ENCODE peak calls at places on chromosomes 6 and 20, in five cellular contexts. K is BE2C, U is H9, Y is fibroblast of lung, L is endothelial cell of umbilical vein. P is an unnamed sample. For H3K27me3, the result is how much of the 10 kb centered on the place peaks cover.

GRCh38 chr6:155472886-155473285 is 17.2 kb upstream of the NOX3 start:
- DNase-seq in K (no peak), U (no peak), Y (peak), L (no peak), P (no peak)

GRCh38 chr6:46138281-46138680 is 8.5 kb downstream of the ENPP4 start:
- DNase-seq in K (no peak), U (no peak), Y (no peak), L (no peak), P (no peak)

GRCh38 chr20:13262701-13263335 is 41.7 kb downstream of the ISM1 start:
- DNase-seq in K (no peak), U (no peak), Y (peak), L (no peak), P (peak)

GRCh38 chr20:10622657-10623418 is 51.0 kb downstream of the JAG1 start:
- DNase-seq in K (no peak), U (no peak), Y (peak), L (peak), P (no peak)

GRCh38 chr6:22954749-22955385 is 385.5 kb downstream of the HDGFL1 start:
- DNase-seq in K (no peak), U (no peak), Y (peak), L (peak), P (peak)

GRCh38 chr6:8904754-8905153 is 469.4 kb upstream of the SLC35B3 start:
- DNase-seq in K (peak), U (peak), Y (no peak), L (no peak), P (no peak)

GRCh38 chr20:12409501-12409900 is 491.8 kb downstream of the BTBD3 start:
- DNase-seq in K (no peak), U (no peak), Y (no peak), L (no peak), P (peak)

GRCh38 chr6:64998173-64998572 is 708.9 kb downstream of the EYS start:
- DNase-seq in K (no peak), U (no peak), Y (no peak), L (no peak), P (no peak)

GRCh38 chr20:3045042-3045815 is 623 bp upstream of the MRPS26 start:
- DNase-seq in K (peak), U (peak), Y (peak), L (no peak), P (peak)

GRCh38 chr20:24668384-24668702 is 198.9 kb downstream of the SYNDIG1 start:
- DNase-seq in K (no peak), U (no peak), Y (no peak), L (no peak), P (no peak)

GRCh38 chr6:87730310-87730709 is 28.3 kb upstream of the AKIRIN2 start:
- DNase-seq in K (no peak), U (no peak), Y (no peak), L (no peak), P (peak)

GRCh38 chr6:23454090-23454998 is 671.7 kb upstream of the NRSN1 start:
- DNase-seq in K (no peak), U (no peak), Y (peak), L (no peak), P (peak)

GRCh38 chr6:110816677-110817076 is 1.4 kb upstream of the CDK19 start:
- DNase-seq in K (no peak), U (no peak), Y (no peak), L (no peak), P (no peak)

GRCh38 chr6:49054311-49054710 is 408.7 kb downstream of the MMUT start:
- DNase-seq in K (no peak), U (no peak), Y (no peak), L (no peak), P (peak)

GRCh38 chr6:1527098-1527497 is 82.6 kb upstream of the FOXC1 start:
- DNase-seq in K (no peak), U (peak), Y (peak), L (no peak), P (peak)

GRCh38 chr20:37243937-37244571 is 17.6 kb downstream of the GHRH start:
- DNase-seq in K (peak), U (no peak), Y (peak), L (peak), P (no peak)

GRCh38 chr6:68087399-68088133 is 547.5 kb upstream of the ADGRB3 start:
- DNase-seq in K (no peak), U (no peak), Y (peak), L (no peak), P (no peak)

GRCh38 chr6:132395015-132395597 is 6.2 kb downstream of the MOXD1 start:
- DNase-seq in K (no peak), U (no peak), Y (no peak), L (no peak), P (no peak)

GRCh38 chr20:32622585-32623468 is 37.7 kb upstream of the NOL4L start:
- DNase-seq in K (no peak), U (no peak), Y (no peak), L (no peak), P (no peak)

GRCh38 chr6:93849857-93850256 is 430.5 kb upstream of the EPHA7 start:
- DNase-seq in K (no peak), U (no peak), Y (no peak), L (no peak), P (no peak)

GRCh38 chr6:169979873-169980440 is 228.5 kb downstream of the ERMARD start:
- DNase-seq in K (no peak), U (no peak), Y (no peak), L (no peak), P (no peak)

GRCh38 chr20:58231678-58232077 is 3.2 kb upstream of the ANKRD60 start:
- DNase-seq in K (no peak), U (no peak), Y (peak), L (no peak), P (no peak)

GRCh38 chr6:37495199-37495913 is 4.3 kb downstream of the CCDC167 start:
- DNase-seq in K (no peak), U (no peak), Y (no peak), L (no peak), P (no peak)

GRCh38 chr6:31121131-31121790 is 1.0 kb upstream of the CDSN start:
- DNase-seq in K (no peak), U (no peak), Y (no peak), L (no peak), P (no peak)

GRCh38 chr20:31605031-31605901 is at the start of gene ID1:
- DNase-seq in K (peak), U (peak), Y (peak), L (peak), P (peak)

GRCh38 chr20:6381887-6382286 is 259.1 kb upstream of the FERMT1 start:
- DNase-seq in K (no peak), U (no peak), Y (peak), L (peak), P (peak)

GRCh38 chr6:87808005-87808757 is 106.1 kb upstream of the AKIRIN2 start:
- DNase-seq in K (no peak), U (no peak), Y (no peak), L (no peak), P (peak)

GRCh38 chr6:116101298-116101718 is 655 bp downstream of the NT5DC1 start:
- DNase-seq in K (no peak), U (no peak), Y (no peak), L (no peak), P (no peak)

GRCh38 chr20:17898548-17898994 is 70.0 kb downstream of the SNX5 start:
- DNase-seq in K (peak), U (peak), Y (peak), L (peak), P (peak)

GRCh38 chr6:15423286-15423957 is 177.6 kb downstream of the JARID2 start:
- DNase-seq in K (no peak), U (no peak), Y (no peak), L (no peak), P (no peak)

GRCh38 chr6:72561629-72562028 is 60.2 kb upstream of the KCNQ5 start:
- DNase-seq in K (no peak), U (no peak), Y (no peak), L (no peak), P (no peak)

GRCh38 chr20:18728867-18729224 is 84.7 kb upstream of the SCP2D1 start:
- DNase-seq in K (no peak), U (no peak), Y (no peak), L (no peak), P (no peak)

GRCh38 chr6:5979650-5980427 is 26.9 kb downstream of the NRN1 start:
- DNase-seq in K (no peak), U (no peak), Y (no peak), L (no peak), P (peak)

GRCh38 chr6:126625019-126625418 is 285.1 kb downstream of the CENPW start:
- DNase-seq in K (no peak), U (no peak), Y (peak), L (peak), P (peak)

GRCh38 chr6:2429460-2429859 is 184.1 kb upstream of the GMDS start:
- DNase-seq in K (no peak), U (no peak), Y (peak), L (no peak), P (no peak)

GRCh38 chr6:103396768-103397167 is 1463.0 kb downstream of the HACE1 start:
- DNase-seq in K (no peak), U (no peak), Y (no peak), L (no peak), P (no peak)

DNA sequence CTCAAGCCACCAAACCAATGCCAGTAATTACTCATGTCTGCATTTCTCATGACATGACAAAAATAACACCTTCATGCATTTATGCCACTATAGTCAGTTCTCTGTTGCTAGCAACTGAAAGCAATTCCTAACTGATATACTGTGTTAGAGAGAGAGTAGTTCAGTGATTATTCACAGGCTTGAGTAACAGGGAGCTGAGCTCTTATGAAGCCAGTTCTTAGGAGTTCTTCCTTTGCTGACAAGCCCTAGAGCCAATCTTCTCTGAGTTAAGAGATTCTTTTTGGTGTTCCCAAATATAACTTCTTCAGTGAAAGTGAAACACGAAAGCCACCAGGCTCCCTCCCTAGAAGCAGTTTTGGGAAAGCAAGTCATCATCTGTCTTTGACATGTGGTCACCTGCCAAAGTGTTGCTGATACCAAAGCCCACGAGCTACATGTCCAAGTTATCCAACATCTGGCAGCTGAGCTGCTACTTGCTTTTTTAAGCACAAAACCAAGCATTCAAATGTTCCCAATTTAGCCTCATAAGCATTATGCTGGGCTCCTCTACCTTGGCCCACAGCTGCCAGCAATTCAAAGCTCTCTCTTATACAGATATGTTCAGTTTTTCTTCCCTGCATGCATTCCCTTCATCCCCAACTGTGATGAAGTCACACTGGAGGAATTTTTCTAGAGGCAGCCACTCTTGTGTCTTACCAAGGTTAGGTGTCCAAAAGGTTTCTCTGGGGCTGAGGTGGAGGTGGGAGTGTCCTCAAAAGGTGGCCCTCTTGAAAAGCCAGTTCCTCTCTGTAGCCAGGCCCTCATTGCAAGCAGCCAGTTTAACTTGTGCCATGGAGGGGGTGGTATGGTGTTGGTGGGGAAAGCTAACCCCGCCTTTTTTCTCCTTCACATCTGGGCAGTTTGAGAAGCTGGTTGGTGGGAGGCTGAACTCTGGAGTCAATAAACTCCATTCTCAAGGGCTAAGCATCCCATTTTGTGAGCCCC is 92.7 kb upstream of the ARMC2 start:
- DNase-seq in K (no peak), U (no peak), Y (no peak), L (no peak), P (peak)
- TF ChIP-seq CTCF in K (no peak), U (no peak), Y (no peak), L (no peak), P (no peak)

GRCh38 chr20:50425076-50425475 is 85.1 kb upstream of the PTPN1 start:
- DNase-seq in K (peak), U (no peak), Y (no peak), L (no peak), P (no peak)
- H3K27me3 ChIP-seq in K (under half), U (under half), Y (under half), L (under half), P (under half)

DNA sequence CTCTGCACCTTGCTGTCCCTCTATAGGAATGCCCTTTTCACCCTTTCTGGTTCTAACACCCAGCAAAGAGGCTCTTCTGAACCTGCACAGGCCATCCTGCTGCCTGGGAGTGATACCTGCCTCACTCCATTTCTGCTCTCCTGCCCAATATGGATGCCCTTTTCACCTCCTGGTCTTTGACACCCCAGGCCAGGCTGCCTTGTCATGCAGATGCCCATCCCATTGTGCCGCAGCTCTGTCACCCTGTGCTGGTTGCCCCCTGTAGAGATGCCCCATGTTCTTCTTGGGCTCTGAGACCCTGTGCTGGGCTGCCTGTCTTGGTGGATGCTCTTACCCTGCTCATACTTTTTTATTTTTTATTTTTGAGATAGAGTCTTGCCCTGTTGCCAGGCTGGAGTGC is 95.3 kb downstream of the CDKAL1 start:
- DNase-seq in K (no peak), U (peak), Y (no peak), L (no peak), P (no peak)
- TF ChIP-seq CTCF in K (no peak), U (no peak), Y (no peak), L (no peak), P (no peak)

DNA sequence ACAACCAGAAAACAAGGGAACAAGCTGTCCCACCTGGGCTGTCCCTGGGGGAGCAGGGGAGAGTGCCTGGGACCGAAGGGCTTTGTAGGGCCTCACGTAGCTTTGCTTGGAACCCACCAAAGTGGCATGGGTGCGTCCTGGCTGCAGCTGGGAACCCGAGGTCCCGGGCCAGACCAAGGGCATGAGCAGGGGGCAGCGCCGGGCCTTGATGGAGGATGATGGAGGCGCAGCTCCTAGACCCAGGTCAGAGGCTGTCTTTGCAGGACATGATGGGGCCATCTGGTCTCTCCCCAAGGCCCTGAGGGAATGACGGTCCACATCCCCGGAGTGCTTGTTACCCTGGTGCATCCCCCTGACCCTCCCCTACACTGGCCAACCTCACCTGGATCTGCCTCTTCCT is 7.6 kb upstream of the OSBPL2 start:
- DNase-seq in K (no peak), U (no peak), Y (no peak), L (no peak), P (no peak)
- H3K27me3 ChIP-seq in K (under half), U (under half), Y (under half), L (under half), P (under half)

DNA sequence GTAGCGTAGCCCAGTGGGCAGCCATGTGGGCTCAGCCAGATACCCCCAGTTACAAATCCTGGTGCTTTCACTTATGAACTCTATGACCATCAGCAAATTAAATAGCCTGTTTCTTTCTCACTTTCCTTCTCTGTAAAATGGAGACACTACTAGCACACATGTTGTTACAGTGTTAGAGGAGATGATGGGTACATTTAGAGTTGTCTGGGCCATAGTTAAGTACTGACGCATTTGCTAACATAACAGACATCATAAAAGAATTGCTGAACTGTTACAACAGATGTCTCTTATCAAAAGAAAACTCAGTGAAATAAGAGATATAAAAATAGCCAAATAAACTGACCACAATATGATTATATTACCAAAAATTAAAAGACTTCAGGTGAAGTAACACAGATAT is 69.9 kb upstream of the DOK5 start:
- DNase-seq in K (no peak), U (no peak), Y (peak), L (no peak), P (no peak)
- TF ChIP-seq CTCF in K (no peak), U (no peak), Y (no peak), L (no peak), P (no peak)

DNA sequence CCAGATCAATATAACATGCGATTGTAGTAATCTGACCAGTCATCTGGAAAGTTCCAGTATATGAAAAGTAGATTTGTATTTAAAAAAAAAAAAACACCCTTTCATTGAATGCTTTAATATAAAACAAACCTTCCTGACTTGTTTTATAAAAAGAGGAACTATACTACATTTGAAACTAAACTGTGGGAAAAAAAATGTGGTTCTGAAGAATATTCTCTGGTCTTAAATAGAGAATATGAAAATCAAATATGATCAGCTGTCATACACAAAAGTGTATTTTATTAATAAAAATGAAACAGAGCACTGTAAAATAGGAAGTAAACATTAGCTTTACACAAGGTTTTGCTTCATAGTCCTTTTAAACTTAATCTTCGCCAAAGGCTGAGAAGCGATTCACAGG is 25.3 kb upstream of the CD83 start:
- DNase-seq in K (no peak), U (no peak), Y (no peak), L (no peak), P (no peak)
- H3K27me3 ChIP-seq in K (under half), U (under half), Y (under half), L (under half), P (under half)

DNA sequence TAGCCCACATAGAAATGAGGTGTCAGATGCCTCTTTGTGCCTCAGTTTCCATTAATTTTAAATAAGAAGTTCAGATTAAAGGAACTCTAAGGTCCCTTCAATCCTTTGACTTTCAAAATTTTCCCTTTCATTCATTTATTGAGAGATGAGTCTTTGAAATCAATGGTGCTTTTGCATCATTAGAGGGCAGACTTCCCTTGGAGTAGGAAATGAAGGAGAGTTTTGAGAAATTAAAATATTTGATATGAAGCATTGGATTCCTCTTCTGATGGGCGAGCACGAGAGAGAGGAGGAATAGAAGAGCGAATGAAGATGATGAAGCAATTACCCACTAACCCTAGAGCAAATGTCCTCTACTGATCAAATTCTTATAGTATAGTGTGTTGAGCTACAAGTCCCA is 105.7 kb downstream of the EDN1 start:
- DNase-seq in K (no peak), U (no peak), Y (no peak), L (peak), P (no peak)
- TF ChIP-seq CTCF in K (no peak), U (no peak), Y (peak), L (no peak), P (peak)

P was measured in bronchial epithelial cell.